ENCODE peak calls at places on chromosomes 12 and 14, in nine cellular contexts. One of them, this sample, is unnamed.

GRCh38 chr14:76024211-76024907 is 38.8 kb downstream of the IFT43 start:
- DNase-seq in choroid plexus epithelial cell: no peak
- DNase-seq in AG08395: no peak
- DNase-seq in T-helper 9 cell: no peak
- DNase-seq in NCI-H1694 treated with DMSO at 0.1 percent for 48 hours: no peak
- DNase-seq in stimulated activated CD4-positive, alpha-beta T cell treated with anti-CD3 and anti-CD28 coated beads, Interleukin-1b, Interleukin-23, amount 100 ng/mL, for 24 hours: no peak
- DNase-seq in A172: no peak
- DNase-seq in nephron progenitor cell: no peak
- DNase-seq in fibroblast of lung: no peak
- DNase-seq in this sample: no peak

GRCh38 chr12:89525002-89525823 is 617 bp upstream of the GALNT4 start:
- DNase-seq in choroid plexus epithelial cell: peak
- DNase-seq in stimulated activated CD4-positive, alpha-beta T cell treated with anti-CD3 and anti-CD28 coated beads, Interleukin-1b, Interleukin-23, amount 100 ng/mL, for 24 hours: peak
- DNase-seq in AG08395: peak
- DNase-seq in A172: no peak
- DNase-seq in NCI-H1694 treated with DMSO at 0.1 percent for 48 hours: no peak
- DNase-seq in T-helper 9 cell: peak
- DNase-seq in fibroblast of lung: no peak
- DNase-seq in nephron progenitor cell: peak
- DNase-seq in this sample: peak

GRCh38 chr14:60251877-60252276 is 2.9 kb downstream of the PPM1A start:
- DNase-seq in AG08395: no peak
- DNase-seq in A172: no peak
- DNase-seq in fibroblast of lung: no peak
- DNase-seq in stimulated activated CD4-positive, alpha-beta T cell treated with anti-CD3 and anti-CD28 coated beads, Interleukin-1b, Interleukin-23, amount 100 ng/mL, for 24 hours: no peak
- DNase-seq in T-helper 9 cell: no peak
- DNase-seq in NCI-H1694 treated with DMSO at 0.1 percent for 48 hours: no peak
- DNase-seq in nephron progenitor cell: no peak
- DNase-seq in choroid plexus epithelial cell: no peak
- DNase-seq in this sample: no peak

GRCh38 chr14:101241807-101242278 is 319.5 kb upstream of the DIO3 start:
- DNase-seq in nephron progenitor cell: no peak
- DNase-seq in NCI-H1694 treated with DMSO at 0.1 percent for 48 hours: no peak
- DNase-seq in AG08395: no peak
- DNase-seq in T-helper 9 cell: no peak
- DNase-seq in fibroblast of lung: no peak
- DNase-seq in choroid plexus epithelial cell: peak
- DNase-seq in A172: peak
- DNase-seq in stimulated activated CD4-positive, alpha-beta T cell treated with anti-CD3 and anti-CD28 coated beads, Interleukin-1b, Interleukin-23, amount 100 ng/mL, for 24 hours: no peak
- DNase-seq in this sample: no peak

GRCh38 chr12:65891987-65892481 is 67.8 kb downstream of the HMGA2 start:
- DNase-seq in T-helper 9 cell: no peak
- DNase-seq in fibroblast of lung: peak
- DNase-seq in stimulated activated CD4-positive, alpha-beta T cell treated with anti-CD3 and anti-CD28 coated beads, Interleukin-1b, Interleukin-23, amount 100 ng/mL, for 24 hours: no peak
- DNase-seq in nephron progenitor cell: no peak
- DNase-seq in A172: peak
- DNase-seq in NCI-H1694 treated with DMSO at 0.1 percent for 48 hours: no peak
- DNase-seq in AG08395: peak
- DNase-seq in choroid plexus epithelial cell: peak
- DNase-seq in this sample: peak

GRCh38 chr12:12240671-12241345 is 26.0 kb downstream of the LRP6 start:
- DNase-seq in AG08395: peak
- DNase-seq in fibroblast of lung: peak
- DNase-seq in choroid plexus epithelial cell: peak
- DNase-seq in NCI-H1694 treated with DMSO at 0.1 percent for 48 hours: no peak
- DNase-seq in A172: no peak
- DNase-seq in nephron progenitor cell: no peak
- DNase-seq in stimulated activated CD4-positive, alpha-beta T cell treated with anti-CD3 and anti-CD28 coated beads, Interleukin-1b, Interleukin-23, amount 100 ng/mL, for 24 hours: no peak
- DNase-seq in T-helper 9 cell: no peak
- DNase-seq in this sample: no peak

GRCh38 chr14:57487771-57488170 is 5.9 kb downstream of the CCDC198 start:
- DNase-seq in fibroblast of lung: no peak
- DNase-seq in A172: no peak
- DNase-seq in T-helper 9 cell: no peak
- DNase-seq in AG08395: peak
- DNase-seq in stimulated activated CD4-positive, alpha-beta T cell treated with anti-CD3 and anti-CD28 coated beads, Interleukin-1b, Interleukin-23, amount 100 ng/mL, for 24 hours: no peak
- DNase-seq in NCI-H1694 treated with DMSO at 0.1 percent for 48 hours: no peak
- DNase-seq in choroid plexus epithelial cell: peak
- DNase-seq in nephron progenitor cell: no peak
- DNase-seq in this sample: no peak

GRCh38 chr12:49980501-49981158 is 7.9 kb downstream of the AQP6 start:
- DNase-seq in nephron progenitor cell: no peak
- DNase-seq in fibroblast of lung: no peak
- DNase-seq in AG08395: no peak
- DNase-seq in NCI-H1694 treated with DMSO at 0.1 percent for 48 hours: no peak
- DNase-seq in choroid plexus epithelial cell: no peak
- DNase-seq in stimulated activated CD4-positive, alpha-beta T cell treated with anti-CD3 and anti-CD28 coated beads, Interleukin-1b, Interleukin-23, amount 100 ng/mL, for 24 hours: no peak
- DNase-seq in A172: no peak
- DNase-seq in T-helper 9 cell: no peak
- DNase-seq in this sample: no peak

GRCh38 chr14:86790408-86791364 is 1202.3 kb downstream of the GALC start:
- DNase-seq in A172: peak
- DNase-seq in AG08395: no peak
- DNase-seq in nephron progenitor cell: no peak
- DNase-seq in stimulated activated CD4-positive, alpha-beta T cell treated with anti-CD3 and anti-CD28 coated beads, Interleukin-1b, Interleukin-23, amount 100 ng/mL, for 24 hours: no peak
- DNase-seq in T-helper 9 cell: no peak
- DNase-seq in fibroblast of lung: no peak
- DNase-seq in NCI-H1694 treated with DMSO at 0.1 percent for 48 hours: no peak
- DNase-seq in choroid plexus epithelial cell: no peak
- DNase-seq in this sample: no peak

GRCh38 chr12:93773122-93773871 is 96.1 kb downstream of the CRADD start:
- DNase-seq in NCI-H1694 treated with DMSO at 0.1 percent for 48 hours: no peak
- DNase-seq in choroid plexus epithelial cell: peak
- DNase-seq in nephron progenitor cell: no peak
- DNase-seq in A172: peak
- DNase-seq in T-helper 9 cell: no peak
- DNase-seq in AG08395: no peak
- DNase-seq in fibroblast of lung: peak
- DNase-seq in stimulated activated CD4-positive, alpha-beta T cell treated with anti-CD3 and anti-CD28 coated beads, Interleukin-1b, Interleukin-23, amount 100 ng/mL, for 24 hours: no peak
- DNase-seq in this sample: peak

GRCh38 chr12:51888316-51889215 is 663 bp downstream of the ANKRD33 start:
- DNase-seq in stimulated activated CD4-positive, alpha-beta T cell treated with anti-CD3 and anti-CD28 coated beads, Interleukin-1b, Interleukin-23, amount 100 ng/mL, for 24 hours: no peak
- DNase-seq in nephron progenitor cell: no peak
- DNase-seq in NCI-H1694 treated with DMSO at 0.1 percent for 48 hours: no peak
- DNase-seq in T-helper 9 cell: no peak
- DNase-seq in A172: no peak
- DNase-seq in choroid plexus epithelial cell: no peak
- DNase-seq in AG08395: no peak
- DNase-seq in fibroblast of lung: no peak
- DNase-seq in this sample: no peak

GRCh38 chr12:126156806-126157574 is 1091.8 kb downstream of the AACS start:
- DNase-seq in AG08395: no peak
- DNase-seq in NCI-H1694 treated with DMSO at 0.1 percent for 48 hours: no peak
- DNase-seq in fibroblast of lung: no peak
- DNase-seq in stimulated activated CD4-positive, alpha-beta T cell treated with anti-CD3 and anti-CD28 coated beads, Interleukin-1b, Interleukin-23, amount 100 ng/mL, for 24 hours: no peak
- DNase-seq in choroid plexus epithelial cell: no peak
- DNase-seq in T-helper 9 cell: no peak
- DNase-seq in A172: no peak
- DNase-seq in nephron progenitor cell: peak
- DNase-seq in this sample: no peak

GRCh38 chr14:50658203-50658602 is 9.9 kb downstream of the SAV1 start:
- DNase-seq in AG08395: peak
- DNase-seq in NCI-H1694 treated with DMSO at 0.1 percent for 48 hours: no peak
- DNase-seq in T-helper 9 cell: no peak
- DNase-seq in fibroblast of lung: peak
- DNase-seq in A172: no peak
- DNase-seq in choroid plexus epithelial cell: peak
- DNase-seq in stimulated activated CD4-positive, alpha-beta T cell treated with anti-CD3 and anti-CD28 coated beads, Interleukin-1b, Interleukin-23, amount 100 ng/mL, for 24 hours: no peak
- DNase-seq in nephron progenitor cell: no peak
- DNase-seq in this sample: no peak

GRCh38 chr14:73289729-73290128 is 52.4 kb downstream of the PAPLN start:
- DNase-seq in A172: no peak
- DNase-seq in nephron progenitor cell: no peak
- DNase-seq in AG08395: no peak
- DNase-seq in T-helper 9 cell: no peak
- DNase-seq in NCI-H1694 treated with DMSO at 0.1 percent for 48 hours: no peak
- DNase-seq in stimulated activated CD4-positive, alpha-beta T cell treated with anti-CD3 and anti-CD28 coated beads, Interleukin-1b, Interleukin-23, amount 100 ng/mL, for 24 hours: no peak
- DNase-seq in fibroblast of lung: no peak
- DNase-seq in choroid plexus epithelial cell: no peak
- DNase-seq in this sample: no peak

GRCh38 chr14:53888535-53889386 is 67.9 kb downstream of the BMP4 start:
- DNase-seq in NCI-H1694 treated with DMSO at 0.1 percent for 48 hours: no peak
- DNase-seq in AG08395: no peak
- DNase-seq in stimulated activated CD4-positive, alpha-beta T cell treated with anti-CD3 and anti-CD28 coated beads, Interleukin-1b, Interleukin-23, amount 100 ng/mL, for 24 hours: no peak
- DNase-seq in fibroblast of lung: no peak
- DNase-seq in nephron progenitor cell: no peak
- DNase-seq in A172: no peak
- DNase-seq in T-helper 9 cell: no peak
- DNase-seq in choroid plexus epithelial cell: no peak
- DNase-seq in this sample: no peak

GRCh38 chr12:71152838-71153237 is 5.0 kb downstream of the TSPAN8 start:
- DNase-seq in stimulated activated CD4-positive, alpha-beta T cell treated with anti-CD3 and anti-CD28 coated beads, Interleukin-1b, Interleukin-23, amount 100 ng/mL, for 24 hours: no peak
- DNase-seq in choroid plexus epithelial cell: no peak
- DNase-seq in fibroblast of lung: no peak
- DNase-seq in AG08395: no peak
- DNase-seq in nephron progenitor cell: no peak
- DNase-seq in NCI-H1694 treated with DMSO at 0.1 percent for 48 hours: no peak
- DNase-seq in A172: peak
- DNase-seq in T-helper 9 cell: no peak
- DNase-seq in this sample: no peak

GRCh38 chr12:12266389-12266872 is 413 bp downstream of the LRP6 start:
- DNase-seq in choroid plexus epithelial cell: no peak
- DNase-seq in A172: no peak
- DNase-seq in stimulated activated CD4-positive, alpha-beta T cell treated with anti-CD3 and anti-CD28 coated beads, Interleukin-1b, Interleukin-23, amount 100 ng/mL, for 24 hours: no peak
- DNase-seq in NCI-H1694 treated with DMSO at 0.1 percent for 48 hours: no peak
- DNase-seq in AG08395: no peak
- DNase-seq in fibroblast of lung: peak
- DNase-seq in nephron progenitor cell: no peak
- DNase-seq in T-helper 9 cell: no peak
- DNase-seq in this sample: no peak

GRCh38 chr12:39329015-39329414 is 113.9 kb downstream of the KIF21A start:
- DNase-seq in AG08395: peak
- DNase-seq in A172: peak
- DNase-seq in stimulated activated CD4-positive, alpha-beta T cell treated with anti-CD3 and anti-CD28 coated beads, Interleukin-1b, Interleukin-23, amount 100 ng/mL, for 24 hours: no peak
- DNase-seq in fibroblast of lung: no peak
- DNase-seq in choroid plexus epithelial cell: peak
- DNase-seq in T-helper 9 cell: no peak
- DNase-seq in nephron progenitor cell: no peak
- DNase-seq in NCI-H1694 treated with DMSO at 0.1 percent for 48 hours: no peak
- DNase-seq in this sample: no peak

GRCh38 chr14:22594156-22594716 is 3.9 kb upstream of the ABHD4 start:
- DNase-seq in T-helper 9 cell: no peak
- DNase-seq in choroid plexus epithelial cell: no peak
- DNase-seq in stimulated activated CD4-positive, alpha-beta T cell treated with anti-CD3 and anti-CD28 coated beads, Interleukin-1b, Interleukin-23, amount 100 ng/mL, for 24 hours: no peak
- DNase-seq in fibroblast of lung: peak
- DNase-seq in A172: no peak
- DNase-seq in AG08395: no peak
- DNase-seq in nephron progenitor cell: no peak
- DNase-seq in NCI-H1694 treated with DMSO at 0.1 percent for 48 hours: no peak
- DNase-seq in this sample: no peak

GRCh38 chr12:94748726-94749421 is 98.5 kb upstream of the TMCC3 start:
- DNase-seq in AG08395: no peak
- DNase-seq in fibroblast of lung: no peak
- DNase-seq in NCI-H1694 treated with DMSO at 0.1 percent for 48 hours: no peak
- DNase-seq in T-helper 9 cell: no peak
- DNase-seq in choroid plexus epithelial cell: no peak
- DNase-seq in nephron progenitor cell: no peak
- DNase-seq in A172: no peak
- DNase-seq in stimulated activated CD4-positive, alpha-beta T cell treated with anti-CD3 and anti-CD28 coated beads, Interleukin-1b, Interleukin-23, amount 100 ng/mL, for 24 hours: no peak
- DNase-seq in this sample: no peak

GRCh38 chr14:89283327-89284060 is 133.5 kb downstream of the FOXN3 start:
- DNase-seq in NCI-H1694 treated with DMSO at 0.1 percent for 48 hours: no peak
- DNase-seq in AG08395: no peak
- DNase-seq in choroid plexus epithelial cell: no peak
- DNase-seq in T-helper 9 cell: no peak
- DNase-seq in A172: no peak
- DNase-seq in nephron progenitor cell: no peak
- DNase-seq in fibroblast of lung: no peak
- DNase-seq in stimulated activated CD4-positive, alpha-beta T cell treated with anti-CD3 and anti-CD28 coated beads, Interleukin-1b, Interleukin-23, amount 100 ng/mL, for 24 hours: no peak
- DNase-seq in this sample: peak

GRCh38 chr12:5043589-5044419 is at the start of gene KCNA5:
- DNase-seq in T-helper 9 cell: no peak
- DNase-seq in nephron progenitor cell: peak
- DNase-seq in NCI-H1694 treated with DMSO at 0.1 percent for 48 hours: peak
- DNase-seq in AG08395: no peak
- DNase-seq in stimulated activated CD4-positive, alpha-beta T cell treated with anti-CD3 and anti-CD28 coated beads, Interleukin-1b, Interleukin-23, amount 100 ng/mL, for 24 hours: no peak
- DNase-seq in fibroblast of lung: no peak
- DNase-seq in A172: no peak
- DNase-seq in choroid plexus epithelial cell: no peak
- DNase-seq in this sample: no peak

GRCh38 chr14:95236221-95236620 is 78.9 kb upstream of the DICER1 start:
- DNase-seq in nephron progenitor cell: no peak
- DNase-seq in choroid plexus epithelial cell: no peak
- DNase-seq in AG08395: no peak
- DNase-seq in stimulated activated CD4-positive, alpha-beta T cell treated with anti-CD3 and anti-CD28 coated beads, Interleukin-1b, Interleukin-23, amount 100 ng/mL, for 24 hours: no peak
- DNase-seq in A172: no peak
- DNase-seq in fibroblast of lung: no peak
- DNase-seq in T-helper 9 cell: no peak
- DNase-seq in NCI-H1694 treated with DMSO at 0.1 percent for 48 hours: no peak
- DNase-seq in this sample: no peak

GRCh38 chr14:103091041-103091882 is 3.3 kb upstream of the EXOC3L4 start:
- DNase-seq in nephron progenitor cell: peak
- DNase-seq in T-helper 9 cell: peak
- DNase-seq in AG08395: peak
- DNase-seq in stimulated activated CD4-positive, alpha-beta T cell treated with anti-CD3 and anti-CD28 coated beads, Interleukin-1b, Interleukin-23, amount 100 ng/mL, for 24 hours: peak
- DNase-seq in fibroblast of lung: peak
- DNase-seq in NCI-H1694 treated with DMSO at 0.1 percent for 48 hours: peak
- DNase-seq in A172: no peak
- DNase-seq in choroid plexus epithelial cell: peak
- DNase-seq in this sample: peak

GRCh38 chr12:508145-508544 is 48.4 kb downstream of the B4GALNT3 start:
- DNase-seq in T-helper 9 cell: no peak
- DNase-seq in NCI-H1694 treated with DMSO at 0.1 percent for 48 hours: no peak
- DNase-seq in A172: no peak
- DNase-seq in fibroblast of lung: no peak
- DNase-seq in stimulated activated CD4-positive, alpha-beta T cell treated with anti-CD3 and anti-CD28 coated beads, Interleukin-1b, Interleukin-23, amount 100 ng/mL, for 24 hours: no peak
- DNase-seq in choroid plexus epithelial cell: no peak
- DNase-seq in nephron progenitor cell: no peak
- DNase-seq in AG08395: no peak
- DNase-seq in this sample: no peak

GRCh38 chr14:72341686-72342085 is 409.5 kb downstream of the RGS6 start:
- DNase-seq in NCI-H1694 treated with DMSO at 0.1 percent for 48 hours: no peak
- DNase-seq in A172: no peak
- DNase-seq in stimulated activated CD4-positive, alpha-beta T cell treated with anti-CD3 and anti-CD28 coated beads, Interleukin-1b, Interleukin-23, amount 100 ng/mL, for 24 hours: no peak
- DNase-seq in T-helper 9 cell: no peak
- DNase-seq in choroid plexus epithelial cell: no peak
- DNase-seq in nephron progenitor cell: no peak
- DNase-seq in fibroblast of lung: no peak
- DNase-seq in AG08395: no peak
- DNase-seq in this sample: no peak

GRCh38 chr12:9349888-9350885 is 142.0 kb upstream of the PZP start:
- DNase-seq in AG08395: no peak
- DNase-seq in choroid plexus epithelial cell: no peak
- DNase-seq in NCI-H1694 treated with DMSO at 0.1 percent for 48 hours: no peak
- DNase-seq in A172: no peak
- DNase-seq in fibroblast of lung: no peak
- DNase-seq in T-helper 9 cell: no peak
- DNase-seq in nephron progenitor cell: no peak
- DNase-seq in stimulated activated CD4-positive, alpha-beta T cell treated with anti-CD3 and anti-CD28 coated beads, Interleukin-1b, Interleukin-23, amount 100 ng/mL, for 24 hours: no peak
- DNase-seq in this sample: peak

GRCh38 chr12:111303531-111303930 is 65.4 kb downstream of the PHETA1 start:
- DNase-seq in nephron progenitor cell: no peak
- DNase-seq in choroid plexus epithelial cell: no peak
- DNase-seq in AG08395: no peak
- DNase-seq in fibroblast of lung: no peak
- DNase-seq in A172: no peak
- DNase-seq in stimulated activated CD4-positive, alpha-beta T cell treated with anti-CD3 and anti-CD28 coated beads, Interleukin-1b, Interleukin-23, amount 100 ng/mL, for 24 hours: no peak
- DNase-seq in T-helper 9 cell: no peak
- DNase-seq in NCI-H1694 treated with DMSO at 0.1 percent for 48 hours: no peak
- DNase-seq in this sample: no peak

GRCh38 chr12:82015623-82016347 is 256.6 kb upstream of the PPFIA2 start:
- DNase-seq in nephron progenitor cell: no peak
- DNase-seq in AG08395: no peak
- DNase-seq in T-helper 9 cell: no peak
- DNase-seq in fibroblast of lung: no peak
- DNase-seq in A172: no peak
- DNase-seq in NCI-H1694 treated with DMSO at 0.1 percent for 48 hours: no peak
- DNase-seq in choroid plexus epithelial cell: no peak
- DNase-seq in stimulated activated CD4-positive, alpha-beta T cell treated with anti-CD3 and anti-CD28 coated beads, Interleukin-1b, Interleukin-23, amount 100 ng/mL, for 24 hours: no peak
- DNase-seq in this sample: no peak

GRCh38 chr14:51079489-51079888 is 15.4 kb downstream of the TRIM9 start:
- DNase-seq in fibroblast of lung: no peak
- DNase-seq in stimulated activated CD4-positive, alpha-beta T cell treated with anti-CD3 and anti-CD28 coated beads, Interleukin-1b, Interleukin-23, amount 100 ng/mL, for 24 hours: no peak
- DNase-seq in NCI-H1694 treated with DMSO at 0.1 percent for 48 hours: no peak
- DNase-seq in choroid plexus epithelial cell: no peak
- DNase-seq in nephron progenitor cell: no peak
- DNase-seq in T-helper 9 cell: no peak
- DNase-seq in AG08395: no peak
- DNase-seq in A172: no peak
- DNase-seq in this sample: no peak

GRCh38 chr12:129036135-129036534 is 182.9 kb downstream of the GLT1D1 start:
- DNase-seq in nephron progenitor cell: no peak
- DNase-seq in T-helper 9 cell: no peak
- DNase-seq in AG08395: no peak
- DNase-seq in choroid plexus epithelial cell: no peak
- DNase-seq in NCI-H1694 treated with DMSO at 0.1 percent for 48 hours: no peak
- DNase-seq in fibroblast of lung: no peak
- DNase-seq in A172: no peak
- DNase-seq in stimulated activated CD4-positive, alpha-beta T cell treated with anti-CD3 and anti-CD28 coated beads, Interleukin-1b, Interleukin-23, amount 100 ng/mL, for 24 hours: no peak
- DNase-seq in this sample: no peak